ENCODE peak calls at places on chromosomes 5 and 9, in ten cellular contexts. One of them, this sample, is unnamed.

GRCh38 chr9:107895524-107896001 is 406.0 kb upstream of the KLF4 start:
- DNase-seq in mucosa of descending colon: no peak
- DNase-seq in RWPE1: no peak
- DNase-seq in HFFc6: no peak
- DNase-seq in neural crest cell: no peak
- DNase-seq in HL-60: no peak
- DNase-seq in amygdala: no peak
- DNase-seq in cardiac fibroblast: no peak
- DNase-seq in posterior cingulate gyrus: no peak
- DNase-seq in stimulated activated CD4-positive, alpha-beta T cell treated with anti-CD3 and anti-CD28 coated beads, Interleukin-2, amount 100 ng/mL, for 24 hours: no peak
- DNase-seq in this sample: no peak

GRCh38 chr5:112419050-112419595 is at the start of gene EPB41L4A:
- DNase-seq in HFFc6: no peak
- DNase-seq in neural crest cell: peak; percentile 44
- DNase-seq in RWPE1: peak; percentile 45
- DNase-seq in stimulated activated CD4-positive, alpha-beta T cell treated with anti-CD3 and anti-CD28 coated beads, Interleukin-2, amount 100 ng/mL, for 24 hours: no peak
- DNase-seq in posterior cingulate gyrus: no peak
- DNase-seq in mucosa of descending colon: peak; percentile 59
- DNase-seq in amygdala: no peak
- DNase-seq in cardiac fibroblast: peak; percentile 9
- DNase-seq in HL-60: no peak
- DNase-seq in this sample: peak; percentile 29

GRCh38 chr9:34536685-34537084 is 13.9 kb upstream of the ENHO start:
- DNase-seq in posterior cingulate gyrus: no peak
- DNase-seq in cardiac fibroblast: no peak
- DNase-seq in amygdala: no peak
- DNase-seq in neural crest cell: no peak
- DNase-seq in HL-60: no peak
- DNase-seq in mucosa of descending colon: no peak
- DNase-seq in HFFc6: no peak
- DNase-seq in stimulated activated CD4-positive, alpha-beta T cell treated with anti-CD3 and anti-CD28 coated beads, Interleukin-2, amount 100 ng/mL, for 24 hours: no peak
- DNase-seq in RWPE1: no peak
- DNase-seq in this sample: no peak

GRCh38 chr5:5487961-5488360 is 65.5 kb downstream of the ICE1 start:
- DNase-seq in HFFc6: no peak
- DNase-seq in stimulated activated CD4-positive, alpha-beta T cell treated with anti-CD3 and anti-CD28 coated beads, Interleukin-2, amount 100 ng/mL, for 24 hours: no peak
- DNase-seq in cardiac fibroblast: no peak
- DNase-seq in posterior cingulate gyrus: no peak
- DNase-seq in RWPE1: no peak
- DNase-seq in neural crest cell: no peak
- DNase-seq in HL-60: no peak
- DNase-seq in amygdala: no peak
- DNase-seq in mucosa of descending colon: no peak
- DNase-seq in this sample: no peak

GRCh38 chr9:34989946-34990635 is 546 bp downstream of the DNAJB5 start:
- DNase-seq in RWPE1: no peak
- DNase-seq in posterior cingulate gyrus: no peak
- DNase-seq in HFFc6: no peak
- DNase-seq in cardiac fibroblast: peak; percentile 40
- DNase-seq in HL-60: no peak
- DNase-seq in amygdala: peak; percentile 63
- DNase-seq in mucosa of descending colon: peak; percentile 64
- DNase-seq in stimulated activated CD4-positive, alpha-beta T cell treated with anti-CD3 and anti-CD28 coated beads, Interleukin-2, amount 100 ng/mL, for 24 hours: peak; percentile 50
- DNase-seq in neural crest cell: peak; percentile 64
- DNase-seq in this sample: peak; percentile 52

GRCh38 chr5:163548649-163549048 is 43.2 kb downstream of the MAT2B start:
- DNase-seq in neural crest cell: no peak
- DNase-seq in stimulated activated CD4-positive, alpha-beta T cell treated with anti-CD3 and anti-CD28 coated beads, Interleukin-2, amount 100 ng/mL, for 24 hours: no peak
- DNase-seq in HFFc6: no peak
- DNase-seq in amygdala: no peak
- DNase-seq in HL-60: no peak
- DNase-seq in mucosa of descending colon: no peak
- DNase-seq in RWPE1: no peak
- DNase-seq in posterior cingulate gyrus: no peak
- DNase-seq in cardiac fibroblast: no peak
- DNase-seq in this sample: no peak

GRCh38 chr9:114487607-114488300 is 17.5 kb downstream of the WHRN start:
- DNase-seq in amygdala: peak; percentile 46
- DNase-seq in mucosa of descending colon: peak; percentile 46
- DNase-seq in cardiac fibroblast: peak; percentile 77
- DNase-seq in posterior cingulate gyrus: no peak
- DNase-seq in RWPE1: peak; percentile 80
- DNase-seq in HFFc6: peak; percentile 66
- DNase-seq in neural crest cell: peak; percentile 71
- DNase-seq in HL-60: peak; percentile 41
- DNase-seq in stimulated activated CD4-positive, alpha-beta T cell treated with anti-CD3 and anti-CD28 coated beads, Interleukin-2, amount 100 ng/mL, for 24 hours: peak; percentile 67
- DNase-seq in this sample: peak; percentile 69

GRCh38 chr5:95806687-95807086 is 15.8 kb downstream of the GLRX start:
- DNase-seq in cardiac fibroblast: no peak
- DNase-seq in neural crest cell: no peak
- DNase-seq in HFFc6: no peak
- DNase-seq in posterior cingulate gyrus: no peak
- DNase-seq in amygdala: no peak
- DNase-seq in HL-60: no peak
- DNase-seq in RWPE1: no peak
- DNase-seq in mucosa of descending colon: no peak
- DNase-seq in stimulated activated CD4-positive, alpha-beta T cell treated with anti-CD3 and anti-CD28 coated beads, Interleukin-2, amount 100 ng/mL, for 24 hours: no peak
- DNase-seq in this sample: no peak

GRCh38 chr5:73861313-73861978 is 235.4 kb downstream of the ARHGEF28 start:
- DNase-seq in mucosa of descending colon: no peak
- DNase-seq in cardiac fibroblast: peak; percentile 44
- DNase-seq in HL-60: peak; percentile 40
- DNase-seq in neural crest cell: no peak
- DNase-seq in HFFc6: no peak
- DNase-seq in stimulated activated CD4-positive, alpha-beta T cell treated with anti-CD3 and anti-CD28 coated beads, Interleukin-2, amount 100 ng/mL, for 24 hours: no peak
- DNase-seq in posterior cingulate gyrus: no peak
- DNase-seq in amygdala: no peak
- DNase-seq in RWPE1: no peak
- DNase-seq in this sample: no peak

GRCh38 chr5:127602896-127603470 is 45.9 kb upstream of the CTXN3 start:
- DNase-seq in neural crest cell: no peak
- DNase-seq in posterior cingulate gyrus: no peak
- DNase-seq in mucosa of descending colon: no peak
- DNase-seq in stimulated activated CD4-positive, alpha-beta T cell treated with anti-CD3 and anti-CD28 coated beads, Interleukin-2, amount 100 ng/mL, for 24 hours: no peak
- DNase-seq in cardiac fibroblast: no peak
- DNase-seq in amygdala: no peak
- DNase-seq in HFFc6: no peak
- DNase-seq in HL-60: no peak
- DNase-seq in RWPE1: no peak
- DNase-seq in this sample: no peak

GRCh38 chr5:81906086-81906485 is 65.7 kb upstream of the ATG10 start:
- DNase-seq in neural crest cell: no peak
- DNase-seq in RWPE1: no peak
- DNase-seq in HL-60: no peak
- DNase-seq in posterior cingulate gyrus: no peak
- DNase-seq in amygdala: no peak
- DNase-seq in mucosa of descending colon: no peak
- DNase-seq in HFFc6: no peak
- DNase-seq in cardiac fibroblast: no peak
- DNase-seq in stimulated activated CD4-positive, alpha-beta T cell treated with anti-CD3 and anti-CD28 coated beads, Interleukin-2, amount 100 ng/mL, for 24 hours: no peak
- DNase-seq in this sample: no peak

GRCh38 chr5:14842117-14842516 is 29.5 kb downstream of the ANKH start:
- DNase-seq in cardiac fibroblast: no peak
- DNase-seq in RWPE1: no peak
- DNase-seq in HL-60: no peak
- DNase-seq in amygdala: no peak
- DNase-seq in posterior cingulate gyrus: no peak
- DNase-seq in mucosa of descending colon: no peak
- DNase-seq in HFFc6: no peak
- DNase-seq in neural crest cell: no peak
- DNase-seq in stimulated activated CD4-positive, alpha-beta T cell treated with anti-CD3 and anti-CD28 coated beads, Interleukin-2, amount 100 ng/mL, for 24 hours: no peak
- DNase-seq in this sample: no peak

GRCh38 chr5:163807781-163808180 is 302.4 kb downstream of the MAT2B start:
- DNase-seq in stimulated activated CD4-positive, alpha-beta T cell treated with anti-CD3 and anti-CD28 coated beads, Interleukin-2, amount 100 ng/mL, for 24 hours: no peak
- DNase-seq in RWPE1: no peak
- DNase-seq in amygdala: no peak
- DNase-seq in HFFc6: no peak
- DNase-seq in cardiac fibroblast: no peak
- DNase-seq in mucosa of descending colon: no peak
- DNase-seq in HL-60: no peak
- DNase-seq in neural crest cell: no peak
- DNase-seq in posterior cingulate gyrus: no peak
- DNase-seq in this sample: no peak

GRCh38 chr9:81847181-81847915 is 80.9 kb upstream of the SPATA31D4 start:
- DNase-seq in neural crest cell: no peak
- DNase-seq in mucosa of descending colon: no peak
- DNase-seq in RWPE1: no peak
- DNase-seq in amygdala: no peak
- DNase-seq in stimulated activated CD4-positive, alpha-beta T cell treated with anti-CD3 and anti-CD28 coated beads, Interleukin-2, amount 100 ng/mL, for 24 hours: no peak
- DNase-seq in posterior cingulate gyrus: no peak
- DNase-seq in cardiac fibroblast: no peak
- DNase-seq in HL-60: no peak
- DNase-seq in HFFc6: no peak
- DNase-seq in this sample: no peak

GRCh38 chr5:178142642-178143041 is 11.0 kb downstream of the NHP2 start:
- DNase-seq in HFFc6: no peak
- DNase-seq in cardiac fibroblast: no peak
- DNase-seq in mucosa of descending colon: no peak
- DNase-seq in stimulated activated CD4-positive, alpha-beta T cell treated with anti-CD3 and anti-CD28 coated beads, Interleukin-2, amount 100 ng/mL, for 24 hours: no peak
- DNase-seq in posterior cingulate gyrus: no peak
- DNase-seq in amygdala: no peak
- DNase-seq in neural crest cell: no peak
- DNase-seq in RWPE1: no peak
- DNase-seq in HL-60: no peak
- DNase-seq in this sample: no peak

GRCh38 chr5:17217421-17218352 is at the start of gene BASP1:
- DNase-seq in amygdala: peak; percentile 68
- DNase-seq in HL-60: no peak
- DNase-seq in neural crest cell: peak; percentile 78
- DNase-seq in RWPE1: peak; percentile 78
- DNase-seq in posterior cingulate gyrus: peak; percentile 80
- DNase-seq in mucosa of descending colon: peak; percentile 75
- DNase-seq in cardiac fibroblast: peak; percentile 78
- DNase-seq in HFFc6: peak; percentile 65
- DNase-seq in stimulated activated CD4-positive, alpha-beta T cell treated with anti-CD3 and anti-CD28 coated beads, Interleukin-2, amount 100 ng/mL, for 24 hours: peak; percentile 18
- DNase-seq in this sample: peak; percentile 70

GRCh38 chr9:88922091-88922490 is 69.2 kb upstream of the S1PR3 start:
- DNase-seq in HL-60: peak; percentile 80
- DNase-seq in cardiac fibroblast: no peak
- DNase-seq in amygdala: no peak
- DNase-seq in posterior cingulate gyrus: no peak
- DNase-seq in stimulated activated CD4-positive, alpha-beta T cell treated with anti-CD3 and anti-CD28 coated beads, Interleukin-2, amount 100 ng/mL, for 24 hours: peak; percentile 42
- DNase-seq in neural crest cell: no peak
- DNase-seq in mucosa of descending colon: no peak
- DNase-seq in HFFc6: no peak
- DNase-seq in RWPE1: no peak
- DNase-seq in this sample: no peak

GRCh38 chr9:128523199-128523925 is 18.8 kb downstream of the GLE1 start:
- DNase-seq in posterior cingulate gyrus: peak; percentile 35
- DNase-seq in HFFc6: peak; percentile 27
- DNase-seq in cardiac fibroblast: peak; percentile 46
- DNase-seq in stimulated activated CD4-positive, alpha-beta T cell treated with anti-CD3 and anti-CD28 coated beads, Interleukin-2, amount 100 ng/mL, for 24 hours: no peak
- DNase-seq in mucosa of descending colon: no peak
- DNase-seq in HL-60: no peak
- DNase-seq in RWPE1: no peak
- DNase-seq in neural crest cell: peak; percentile 3
- DNase-seq in amygdala: peak; percentile 40
- DNase-seq in this sample: no peak

GRCh38 chr9:29118555-29118954 is 1545.3 kb upstream of the C9orf72 start:
- DNase-seq in amygdala: no peak
- DNase-seq in RWPE1: no peak
- DNase-seq in HFFc6: no peak
- DNase-seq in cardiac fibroblast: no peak
- DNase-seq in posterior cingulate gyrus: no peak
- DNase-seq in HL-60: no peak
- DNase-seq in stimulated activated CD4-positive, alpha-beta T cell treated with anti-CD3 and anti-CD28 coated beads, Interleukin-2, amount 100 ng/mL, for 24 hours: no peak
- DNase-seq in mucosa of descending colon: no peak
- DNase-seq in neural crest cell: no peak
- DNase-seq in this sample: no peak

GRCh38 chr5:39947657-39948056 is 522.9 kb upstream of the DAB2 start:
- DNase-seq in mucosa of descending colon: no peak
- DNase-seq in posterior cingulate gyrus: no peak
- DNase-seq in neural crest cell: no peak
- DNase-seq in HFFc6: peak; percentile 2
- DNase-seq in HL-60: no peak
- DNase-seq in stimulated activated CD4-positive, alpha-beta T cell treated with anti-CD3 and anti-CD28 coated beads, Interleukin-2, amount 100 ng/mL, for 24 hours: no peak
- DNase-seq in RWPE1: no peak
- DNase-seq in cardiac fibroblast: peak; percentile 71
- DNase-seq in amygdala: no peak
- DNase-seq in this sample: no peak

GRCh38 chr5:149687789-149688188 is 42.3 kb upstream of the PPARGC1B start:
- DNase-seq in mucosa of descending colon: no peak
- DNase-seq in HFFc6: no peak
- DNase-seq in neural crest cell: no peak
- DNase-seq in amygdala: no peak
- DNase-seq in posterior cingulate gyrus: no peak
- DNase-seq in HL-60: no peak
- DNase-seq in RWPE1: no peak
- DNase-seq in stimulated activated CD4-positive, alpha-beta T cell treated with anti-CD3 and anti-CD28 coated beads, Interleukin-2, amount 100 ng/mL, for 24 hours: no peak
- DNase-seq in cardiac fibroblast: no peak
- DNase-seq in this sample: no peak

GRCh38 chr9:113650207-113651131 is 186.9 kb downstream of the RGS3 start:
- DNase-seq in posterior cingulate gyrus: no peak
- DNase-seq in mucosa of descending colon: no peak
- DNase-seq in RWPE1: peak; percentile 84
- DNase-seq in amygdala: no peak
- DNase-seq in HL-60: no peak
- DNase-seq in cardiac fibroblast: peak; percentile 73
- DNase-seq in HFFc6: peak; percentile 87
- DNase-seq in stimulated activated CD4-positive, alpha-beta T cell treated with anti-CD3 and anti-CD28 coated beads, Interleukin-2, amount 100 ng/mL, for 24 hours: no peak
- DNase-seq in neural crest cell: no peak
- DNase-seq in this sample: no peak

GRCh38 chr5:107505763-107506534 is 164.8 kb downstream of the EFNA5 start:
- DNase-seq in posterior cingulate gyrus: no peak
- DNase-seq in HFFc6: no peak
- DNase-seq in stimulated activated CD4-positive, alpha-beta T cell treated with anti-CD3 and anti-CD28 coated beads, Interleukin-2, amount 100 ng/mL, for 24 hours: no peak
- DNase-seq in cardiac fibroblast: no peak
- DNase-seq in neural crest cell: no peak
- DNase-seq in RWPE1: no peak
- DNase-seq in amygdala: no peak
- DNase-seq in HL-60: no peak
- DNase-seq in mucosa of descending colon: no peak
- DNase-seq in this sample: no peak

GRCh38 chr9:95174038-95174437 is 143.5 kb downstream of the FANCC start:
- DNase-seq in posterior cingulate gyrus: no peak
- DNase-seq in HFFc6: no peak
- DNase-seq in HL-60: no peak
- DNase-seq in stimulated activated CD4-positive, alpha-beta T cell treated with anti-CD3 and anti-CD28 coated beads, Interleukin-2, amount 100 ng/mL, for 24 hours: no peak
- DNase-seq in neural crest cell: no peak
- DNase-seq in amygdala: no peak
- DNase-seq in RWPE1: no peak
- DNase-seq in cardiac fibroblast: no peak
- DNase-seq in mucosa of descending colon: no peak
- DNase-seq in this sample: no peak

GRCh38 chr5:1853531-1853930 is 29.2 kb downstream of the IRX4 start:
- DNase-seq in cardiac fibroblast: no peak
- DNase-seq in posterior cingulate gyrus: no peak
- DNase-seq in neural crest cell: no peak
- DNase-seq in amygdala: no peak
- DNase-seq in RWPE1: no peak
- DNase-seq in mucosa of descending colon: no peak
- DNase-seq in HFFc6: no peak
- DNase-seq in HL-60: no peak
- DNase-seq in stimulated activated CD4-positive, alpha-beta T cell treated with anti-CD3 and anti-CD28 coated beads, Interleukin-2, amount 100 ng/mL, for 24 hours: no peak
- DNase-seq in this sample: no peak

GRCh38 chr5:14156611-14157493 is 13.7 kb downstream of the TRIO start:
- DNase-seq in stimulated activated CD4-positive, alpha-beta T cell treated with anti-CD3 and anti-CD28 coated beads, Interleukin-2, amount 100 ng/mL, for 24 hours: no peak
- DNase-seq in neural crest cell: no peak
- DNase-seq in mucosa of descending colon: no peak
- DNase-seq in posterior cingulate gyrus: no peak
- DNase-seq in HL-60: no peak
- DNase-seq in RWPE1: peak; percentile 93
- DNase-seq in amygdala: no peak
- DNase-seq in cardiac fibroblast: peak; percentile 98
- DNase-seq in HFFc6: peak; percentile 97
- DNase-seq in this sample: no peak

This sample was measured in stomach.